ENCODE peak calls at places on chromosomes 1 and 21, in ten cellular contexts. One of them, this sample, is unnamed.

GRCh38 chr1:207152792-207153434 is 48.9 kb downstream of the C4BPA start:
- DNase-seq in NCI-H69: no peak
- DNase-seq in HTR-8/SVneo: no peak
- DNase-seq in AG08395: no peak
- DNase-seq in activated CD4-positive, CD25-positive, alpha-beta regulatory T cell: no peak
- DNase-seq in stimulated activated CD4-positive, alpha-beta T cell treated with anti-CD3 and anti-CD28 coated beads, Interleukin-2, amount 100 ng/mL, for 48 hours: no peak
- DNase-seq in 8988T: no peak
- DNase-seq in left cardiac atrium: no peak
- DNase-seq in pancreas: no peak
- DNase-seq in T follicular helper cell: no peak
- DNase-seq in this sample: no peak

GRCh38 chr1:172338295-172338735 is 82.2 kb upstream of the C1orf105 start:
- DNase-seq in pancreas: no peak
- DNase-seq in T follicular helper cell: no peak
- DNase-seq in activated CD4-positive, CD25-positive, alpha-beta regulatory T cell: no peak
- DNase-seq in NCI-H69: peak
- DNase-seq in stimulated activated CD4-positive, alpha-beta T cell treated with anti-CD3 and anti-CD28 coated beads, Interleukin-2, amount 100 ng/mL, for 48 hours: peak
- DNase-seq in AG08395: no peak
- DNase-seq in HTR-8/SVneo: no peak
- DNase-seq in left cardiac atrium: no peak
- DNase-seq in 8988T: no peak
- DNase-seq in this sample: no peak

GRCh38 chr1:167367705-167368104 is 147.0 kb downstream of the POU2F1 start:
- DNase-seq in T follicular helper cell: no peak
- DNase-seq in left cardiac atrium: no peak
- DNase-seq in NCI-H69: peak
- DNase-seq in HTR-8/SVneo: no peak
- DNase-seq in AG08395: no peak
- DNase-seq in pancreas: no peak
- DNase-seq in activated CD4-positive, CD25-positive, alpha-beta regulatory T cell: no peak
- DNase-seq in stimulated activated CD4-positive, alpha-beta T cell treated with anti-CD3 and anti-CD28 coated beads, Interleukin-2, amount 100 ng/mL, for 48 hours: no peak
- DNase-seq in 8988T: no peak
- DNase-seq in this sample: no peak

GRCh38 chr21:26843912-26844257 is 1.3 kb downstream of the ADAMTS1 start:
- DNase-seq in HTR-8/SVneo: no peak
- DNase-seq in activated CD4-positive, CD25-positive, alpha-beta regulatory T cell: no peak
- DNase-seq in T follicular helper cell: no peak
- DNase-seq in AG08395: peak
- DNase-seq in 8988T: no peak
- DNase-seq in NCI-H69: peak
- DNase-seq in left cardiac atrium: no peak
- DNase-seq in stimulated activated CD4-positive, alpha-beta T cell treated with anti-CD3 and anti-CD28 coated beads, Interleukin-2, amount 100 ng/mL, for 48 hours: no peak
- DNase-seq in pancreas: no peak
- DNase-seq in this sample: no peak

GRCh38 chr1:53137729-53138128 is 4.7 kb downstream of the SLC1A7 start:
- DNase-seq in NCI-H69: peak
- DNase-seq in AG08395: no peak
- DNase-seq in 8988T: no peak
- DNase-seq in left cardiac atrium: no peak
- DNase-seq in T follicular helper cell: no peak
- DNase-seq in HTR-8/SVneo: no peak
- DNase-seq in stimulated activated CD4-positive, alpha-beta T cell treated with anti-CD3 and anti-CD28 coated beads, Interleukin-2, amount 100 ng/mL, for 48 hours: no peak
- DNase-seq in pancreas: no peak
- DNase-seq in activated CD4-positive, CD25-positive, alpha-beta regulatory T cell: no peak
- DNase-seq in this sample: no peak

GRCh38 chr21:44510109-44510507 is 29.9 kb downstream of the KRTAP10-1 start:
- DNase-seq in stimulated activated CD4-positive, alpha-beta T cell treated with anti-CD3 and anti-CD28 coated beads, Interleukin-2, amount 100 ng/mL, for 48 hours: no peak
- DNase-seq in AG08395: no peak
- DNase-seq in HTR-8/SVneo: no peak
- DNase-seq in pancreas: no peak
- DNase-seq in NCI-H69: no peak
- DNase-seq in left cardiac atrium: no peak
- DNase-seq in T follicular helper cell: no peak
- DNase-seq in 8988T: no peak
- DNase-seq in activated CD4-positive, CD25-positive, alpha-beta regulatory T cell: no peak
- DNase-seq in this sample: no peak

GRCh38 chr1:205380882-205381281 is 24.2 kb upstream of the KLHDC8A start:
- DNase-seq in activated CD4-positive, CD25-positive, alpha-beta regulatory T cell: no peak
- DNase-seq in pancreas: no peak
- DNase-seq in HTR-8/SVneo: no peak
- DNase-seq in stimulated activated CD4-positive, alpha-beta T cell treated with anti-CD3 and anti-CD28 coated beads, Interleukin-2, amount 100 ng/mL, for 48 hours: no peak
- DNase-seq in T follicular helper cell: no peak
- DNase-seq in left cardiac atrium: no peak
- DNase-seq in NCI-H69: no peak
- DNase-seq in AG08395: no peak
- DNase-seq in 8988T: no peak
- DNase-seq in this sample: no peak

GRCh38 chr1:91846007-91846620 is 39.8 kb downstream of the TGFBR3 start:
- DNase-seq in HTR-8/SVneo: no peak
- DNase-seq in 8988T: no peak
- DNase-seq in NCI-H69: peak
- DNase-seq in stimulated activated CD4-positive, alpha-beta T cell treated with anti-CD3 and anti-CD28 coated beads, Interleukin-2, amount 100 ng/mL, for 48 hours: no peak
- DNase-seq in left cardiac atrium: peak
- DNase-seq in AG08395: peak
- DNase-seq in T follicular helper cell: no peak
- DNase-seq in pancreas: peak
- DNase-seq in activated CD4-positive, CD25-positive, alpha-beta regulatory T cell: no peak
- DNase-seq in this sample: no peak

GRCh38 chr1:147568551-147568950 is 27.2 kb downstream of the BCL9 start:
- DNase-seq in AG08395: no peak
- DNase-seq in left cardiac atrium: no peak
- DNase-seq in stimulated activated CD4-positive, alpha-beta T cell treated with anti-CD3 and anti-CD28 coated beads, Interleukin-2, amount 100 ng/mL, for 48 hours: no peak
- DNase-seq in 8988T: no peak
- DNase-seq in T follicular helper cell: no peak
- DNase-seq in activated CD4-positive, CD25-positive, alpha-beta regulatory T cell: no peak
- DNase-seq in NCI-H69: no peak
- DNase-seq in pancreas: no peak
- DNase-seq in HTR-8/SVneo: no peak
- DNase-seq in this sample: no peak

GRCh38 chr1:5975133-5975880 is 16.9 kb downstream of the NPHP4 start:
- DNase-seq in stimulated activated CD4-positive, alpha-beta T cell treated with anti-CD3 and anti-CD28 coated beads, Interleukin-2, amount 100 ng/mL, for 48 hours: peak
- DNase-seq in AG08395: peak
- DNase-seq in left cardiac atrium: no peak
- DNase-seq in NCI-H69: peak
- DNase-seq in 8988T: no peak
- DNase-seq in pancreas: peak
- DNase-seq in activated CD4-positive, CD25-positive, alpha-beta regulatory T cell: peak
- DNase-seq in HTR-8/SVneo: peak
- DNase-seq in T follicular helper cell: peak
- DNase-seq in this sample: peak

GRCh38 chr1:38005195-38006007 is at the start of gene FHL3:
- DNase-seq in HTR-8/SVneo: peak
- DNase-seq in AG08395: peak
- DNase-seq in pancreas: peak
- DNase-seq in activated CD4-positive, CD25-positive, alpha-beta regulatory T cell: no peak
- DNase-seq in stimulated activated CD4-positive, alpha-beta T cell treated with anti-CD3 and anti-CD28 coated beads, Interleukin-2, amount 100 ng/mL, for 48 hours: peak
- DNase-seq in T follicular helper cell: no peak
- DNase-seq in left cardiac atrium: peak
- DNase-seq in NCI-H69: peak
- DNase-seq in 8988T: peak
- DNase-seq in this sample: no peak

GRCh38 chr1:48691429-48692001 is 85.2 kb downstream of the BEND5 start:
- DNase-seq in activated CD4-positive, CD25-positive, alpha-beta regulatory T cell: no peak
- DNase-seq in stimulated activated CD4-positive, alpha-beta T cell treated with anti-CD3 and anti-CD28 coated beads, Interleukin-2, amount 100 ng/mL, for 48 hours: no peak
- DNase-seq in pancreas: no peak
- DNase-seq in left cardiac atrium: no peak
- DNase-seq in 8988T: no peak
- DNase-seq in NCI-H69: peak
- DNase-seq in HTR-8/SVneo: no peak
- DNase-seq in AG08395: no peak
- DNase-seq in T follicular helper cell: no peak
- DNase-seq in this sample: no peak

GRCh38 chr1:67555487-67556296 is 125.5 kb upstream of the SERBP1 start:
- DNase-seq in activated CD4-positive, CD25-positive, alpha-beta regulatory T cell: no peak
- DNase-seq in 8988T: no peak
- DNase-seq in stimulated activated CD4-positive, alpha-beta T cell treated with anti-CD3 and anti-CD28 coated beads, Interleukin-2, amount 100 ng/mL, for 48 hours: no peak
- DNase-seq in AG08395: no peak
- DNase-seq in T follicular helper cell: no peak
- DNase-seq in pancreas: no peak
- DNase-seq in NCI-H69: peak
- DNase-seq in HTR-8/SVneo: no peak
- DNase-seq in left cardiac atrium: no peak
- DNase-seq in this sample: no peak

GRCh38 chr21:38993561-38993960 is 187.8 kb downstream of the ETS2 start:
- DNase-seq in NCI-H69: no peak
- DNase-seq in stimulated activated CD4-positive, alpha-beta T cell treated with anti-CD3 and anti-CD28 coated beads, Interleukin-2, amount 100 ng/mL, for 48 hours: no peak
- DNase-seq in 8988T: peak
- DNase-seq in AG08395: peak
- DNase-seq in pancreas: peak
- DNase-seq in HTR-8/SVneo: peak
- DNase-seq in T follicular helper cell: no peak
- DNase-seq in left cardiac atrium: peak
- DNase-seq in activated CD4-positive, CD25-positive, alpha-beta regulatory T cell: no peak
- DNase-seq in this sample: no peak

GRCh38 chr1:247054992-247055415 is 23.6 kb downstream of the ZNF670 start:
- DNase-seq in NCI-H69: no peak
- DNase-seq in stimulated activated CD4-positive, alpha-beta T cell treated with anti-CD3 and anti-CD28 coated beads, Interleukin-2, amount 100 ng/mL, for 48 hours: no peak
- DNase-seq in pancreas: no peak
- DNase-seq in activated CD4-positive, CD25-positive, alpha-beta regulatory T cell: no peak
- DNase-seq in HTR-8/SVneo: no peak
- DNase-seq in T follicular helper cell: no peak
- DNase-seq in 8988T: no peak
- DNase-seq in AG08395: no peak
- DNase-seq in left cardiac atrium: no peak
- DNase-seq in this sample: no peak

GRCh38 chr1:54404263-54404662 is 1.9 kb downstream of the SSBP3 start:
- DNase-seq in AG08395: no peak
- DNase-seq in T follicular helper cell: no peak
- DNase-seq in NCI-H69: no peak
- DNase-seq in 8988T: no peak
- DNase-seq in activated CD4-positive, CD25-positive, alpha-beta regulatory T cell: no peak
- DNase-seq in left cardiac atrium: no peak
- DNase-seq in pancreas: no peak
- DNase-seq in HTR-8/SVneo: no peak
- DNase-seq in stimulated activated CD4-positive, alpha-beta T cell treated with anti-CD3 and anti-CD28 coated beads, Interleukin-2, amount 100 ng/mL, for 48 hours: no peak
- DNase-seq in this sample: no peak

GRCh38 chr1:51661081-51661518 is 44.2 kb downstream of the OSBPL9 start:
- DNase-seq in NCI-H69: no peak
- DNase-seq in T follicular helper cell: no peak
- DNase-seq in stimulated activated CD4-positive, alpha-beta T cell treated with anti-CD3 and anti-CD28 coated beads, Interleukin-2, amount 100 ng/mL, for 48 hours: no peak
- DNase-seq in pancreas: no peak
- DNase-seq in 8988T: no peak
- DNase-seq in left cardiac atrium: no peak
- DNase-seq in HTR-8/SVneo: peak
- DNase-seq in AG08395: peak
- DNase-seq in activated CD4-positive, CD25-positive, alpha-beta regulatory T cell: no peak
- DNase-seq in this sample: no peak

GRCh38 chr1:201436461-201436860 is 14.9 kb upstream of the TNNI1 start:
- DNase-seq in NCI-H69: peak
- DNase-seq in pancreas: no peak
- DNase-seq in HTR-8/SVneo: peak
- DNase-seq in activated CD4-positive, CD25-positive, alpha-beta regulatory T cell: no peak
- DNase-seq in stimulated activated CD4-positive, alpha-beta T cell treated with anti-CD3 and anti-CD28 coated beads, Interleukin-2, amount 100 ng/mL, for 48 hours: no peak
- DNase-seq in T follicular helper cell: no peak
- DNase-seq in 8988T: peak
- DNase-seq in left cardiac atrium: no peak
- DNase-seq in AG08395: peak
- DNase-seq in this sample: no peak

GRCh38 chr1:50610563-50610962 is 187.3 kb upstream of the DMRTA2 start:
- DNase-seq in NCI-H69: peak
- DNase-seq in 8988T: no peak
- DNase-seq in left cardiac atrium: no peak
- DNase-seq in activated CD4-positive, CD25-positive, alpha-beta regulatory T cell: no peak
- DNase-seq in stimulated activated CD4-positive, alpha-beta T cell treated with anti-CD3 and anti-CD28 coated beads, Interleukin-2, amount 100 ng/mL, for 48 hours: no peak
- DNase-seq in HTR-8/SVneo: no peak
- DNase-seq in AG08395: no peak
- DNase-seq in T follicular helper cell: no peak
- DNase-seq in pancreas: no peak
- DNase-seq in this sample: no peak

GRCh38 chr1:59199734-59200376 is 97.0 kb upstream of the FGGY start:
- DNase-seq in 8988T: no peak
- DNase-seq in AG08395: no peak
- DNase-seq in HTR-8/SVneo: no peak
- DNase-seq in NCI-H69: peak
- DNase-seq in pancreas: no peak
- DNase-seq in activated CD4-positive, CD25-positive, alpha-beta regulatory T cell: no peak
- DNase-seq in stimulated activated CD4-positive, alpha-beta T cell treated with anti-CD3 and anti-CD28 coated beads, Interleukin-2, amount 100 ng/mL, for 48 hours: no peak
- DNase-seq in T follicular helper cell: no peak
- DNase-seq in left cardiac atrium: no peak
- DNase-seq in this sample: no peak

GRCh38 chr1:235714205-235714897 is 64.8 kb upstream of the GNG4 start:
- DNase-seq in HTR-8/SVneo: no peak
- DNase-seq in NCI-H69: peak
- DNase-seq in pancreas: no peak
- DNase-seq in 8988T: no peak
- DNase-seq in left cardiac atrium: no peak
- DNase-seq in activated CD4-positive, CD25-positive, alpha-beta regulatory T cell: no peak
- DNase-seq in T follicular helper cell: no peak
- DNase-seq in stimulated activated CD4-positive, alpha-beta T cell treated with anti-CD3 and anti-CD28 coated beads, Interleukin-2, amount 100 ng/mL, for 48 hours: no peak
- DNase-seq in AG08395: no peak
- DNase-seq in this sample: no peak

GRCh38 chr1:61842863-61843514 is 100.7 kb downstream of the PATJ start:
- DNase-seq in HTR-8/SVneo: no peak
- DNase-seq in left cardiac atrium: no peak
- DNase-seq in activated CD4-positive, CD25-positive, alpha-beta regulatory T cell: no peak
- DNase-seq in stimulated activated CD4-positive, alpha-beta T cell treated with anti-CD3 and anti-CD28 coated beads, Interleukin-2, amount 100 ng/mL, for 48 hours: no peak
- DNase-seq in AG08395: no peak
- DNase-seq in NCI-H69: peak
- DNase-seq in pancreas: no peak
- DNase-seq in 8988T: no peak
- DNase-seq in T follicular helper cell: no peak
- DNase-seq in this sample: no peak

GRCh38 chr1:209095627-209096595 is 487.6 kb upstream of the CAMK1G start:
- DNase-seq in NCI-H69: peak
- DNase-seq in stimulated activated CD4-positive, alpha-beta T cell treated with anti-CD3 and anti-CD28 coated beads, Interleukin-2, amount 100 ng/mL, for 48 hours: no peak
- DNase-seq in left cardiac atrium: no peak
- DNase-seq in AG08395: peak
- DNase-seq in HTR-8/SVneo: peak
- DNase-seq in pancreas: no peak
- DNase-seq in activated CD4-positive, CD25-positive, alpha-beta regulatory T cell: no peak
- DNase-seq in 8988T: peak
- DNase-seq in T follicular helper cell: no peak
- DNase-seq in this sample: no peak

GRCh38 chr21:36156815-36157670 is at the start of gene DOP1B:
- DNase-seq in left cardiac atrium: peak
- DNase-seq in stimulated activated CD4-positive, alpha-beta T cell treated with anti-CD3 and anti-CD28 coated beads, Interleukin-2, amount 100 ng/mL, for 48 hours: peak
- DNase-seq in pancreas: no peak
- DNase-seq in 8988T: peak
- DNase-seq in NCI-H69: peak
- DNase-seq in activated CD4-positive, CD25-positive, alpha-beta regulatory T cell: no peak
- DNase-seq in HTR-8/SVneo: peak
- DNase-seq in AG08395: no peak
- DNase-seq in T follicular helper cell: peak
- DNase-seq in this sample: peak

GRCh38 chr1:47738560-47739182 is 258.5 kb downstream of the TRABD2B start:
- DNase-seq in stimulated activated CD4-positive, alpha-beta T cell treated with anti-CD3 and anti-CD28 coated beads, Interleukin-2, amount 100 ng/mL, for 48 hours: no peak
- DNase-seq in activated CD4-positive, CD25-positive, alpha-beta regulatory T cell: no peak
- DNase-seq in T follicular helper cell: no peak
- DNase-seq in AG08395: peak
- DNase-seq in 8988T: no peak
- DNase-seq in left cardiac atrium: peak
- DNase-seq in HTR-8/SVneo: peak
- DNase-seq in pancreas: peak
- DNase-seq in NCI-H69: peak
- DNase-seq in this sample: no peak

GRCh38 chr1:153251562-153251961 is 7.9 kb upstream of the LORICRIN start:
- DNase-seq in T follicular helper cell: no peak
- DNase-seq in HTR-8/SVneo: no peak
- DNase-seq in AG08395: no peak
- DNase-seq in pancreas: no peak
- DNase-seq in NCI-H69: no peak
- DNase-seq in stimulated activated CD4-positive, alpha-beta T cell treated with anti-CD3 and anti-CD28 coated beads, Interleukin-2, amount 100 ng/mL, for 48 hours: no peak
- DNase-seq in 8988T: no peak
- DNase-seq in left cardiac atrium: no peak
- DNase-seq in activated CD4-positive, CD25-positive, alpha-beta regulatory T cell: no peak
- DNase-seq in this sample: no peak

GRCh38 chr1:13700521-13701273 is 709 bp downstream of the PRDM2 start:
- DNase-seq in left cardiac atrium: peak
- DNase-seq in AG08395: peak
- DNase-seq in NCI-H69: peak
- DNase-seq in stimulated activated CD4-positive, alpha-beta T cell treated with anti-CD3 and anti-CD28 coated beads, Interleukin-2, amount 100 ng/mL, for 48 hours: peak
- DNase-seq in HTR-8/SVneo: peak
- DNase-seq in 8988T: peak
- DNase-seq in activated CD4-positive, CD25-positive, alpha-beta regulatory T cell: peak
- DNase-seq in pancreas: peak
- DNase-seq in T follicular helper cell: peak
- DNase-seq in this sample: peak

GRCh38 chr1:181985981-181986906 is 75.3 kb downstream of the ZNF648 start:
- DNase-seq in stimulated activated CD4-positive, alpha-beta T cell treated with anti-CD3 and anti-CD28 coated beads, Interleukin-2, amount 100 ng/mL, for 48 hours: no peak
- DNase-seq in HTR-8/SVneo: no peak
- DNase-seq in AG08395: no peak
- DNase-seq in pancreas: no peak
- DNase-seq in NCI-H69: no peak
- DNase-seq in 8988T: no peak
- DNase-seq in left cardiac atrium: no peak
- DNase-seq in activated CD4-positive, CD25-positive, alpha-beta regulatory T cell: no peak
- DNase-seq in T follicular helper cell: no peak
- DNase-seq in this sample: no peak